ENCODE peak calls at places on chromosomes 6 and 20, in four cellular contexts. K is testis, Y is aorta, P is Karpas-422. S is an unnamed sample. For H3K4me1 and H3K36me3, the result is how much of the 10 kb centered on the place peaks cover.

GRCh38 chr6:88376759-88377387 is 210.7 kb upstream of the CNR1 start:
- DNase-seq in P (no peak), Y (no peak), K (no peak), S (peak)

GRCh38 chr6:169723991-169724553 is at the start of gene PHF10:
- DNase-seq in Y (no peak), P (peak), K (peak), S (peak)

GRCh38 chr20:62545901-62546525 is 70.2 kb upstream of the GATA5 start:
- DNase-seq in K (no peak), P (no peak), Y (no peak), S (no peak)

GRCh38 chr6:166106076-166106686 is 61.5 kb downstream of the TBXT start:
- DNase-seq in K (peak), P (peak), Y (no peak), S (peak)

GRCh38 chr6:107485157-107485556 is 4.8 kb upstream of the SOBP start:
- DNase-seq in K (no peak), Y (no peak), P (no peak), S (no peak)

GRCh38 chr6:93366506-93366905 is 52.9 kb downstream of the EPHA7 start:
- DNase-seq in K (no peak), Y (no peak), P (no peak), S (no peak)

GRCh38 chr20:426564-426963 is 18.5 kb downstream of the RBCK1 start:
- DNase-seq in P (no peak), K (no peak), Y (no peak), S (no peak)

GRCh38 chr6:168061269-168062210 is 17.5 kb downstream of the FRMD1 start:
- DNase-seq in Y (no peak), P (no peak), K (no peak), S (no peak)

GRCh38 chr6:113500221-113500620 is 356.9 kb upstream of the MARCKS start:
- DNase-seq in K (no peak), P (no peak), Y (no peak), S (no peak)

GRCh38 chr6:144857086-144857485 is 572.0 kb downstream of the UTRN start:
- DNase-seq in P (no peak), Y (no peak), K (no peak), S (no peak)

GRCh38 chr6:135869857-135870256 is 18.4 kb downstream of the PDE7B start:
- DNase-seq in P (no peak), K (no peak), Y (no peak), S (no peak)

GRCh38 chr6:137775720-137776119 is 91.3 kb upstream of the TNFAIP3 start:
- DNase-seq in P (no peak), K (no peak), Y (no peak), S (peak)

GRCh38 chr6:83442752-83443151 is 11.9 kb upstream of the ME1 start:
- DNase-seq in Y (no peak), K (no peak), P (no peak), S (no peak)

GRCh38 chr20:47330933-47331708 is 25.4 kb downstream of the ZMYND8 start:
- DNase-seq in P (no peak), Y (no peak), K (no peak), S (no peak)

GRCh38 chr6:37705239-37706051 is 7.8 kb upstream of the MDGA1 start:
- DNase-seq in Y (peak), P (peak), K (peak), S (peak)

GRCh38 chr20:48359692-48360337 is 468.0 kb downstream of the PREX1 start:
- DNase-seq in P (no peak), K (no peak), Y (no peak), S (no peak)

GRCh38 chr6:104884867-104885517 is 25.3 kb upstream of the HACE1 start:
- DNase-seq in K (no peak), Y (no peak), P (no peak), S (no peak)

GRCh38 chr6:166168616-166169548 is 1.2 kb upstream of the TBXT start:
- DNase-seq in P (no peak), Y (no peak), K (no peak), S (no peak)

GRCh38 chr6:122014961-122015360 is 384.5 kb upstream of the HSF2 start:
- DNase-seq in Y (no peak), P (no peak), K (no peak), S (no peak)

GRCh38 chr6:84013354-84013753 is 20.2 kb upstream of the MRAP2 start:
- DNase-seq in P (no peak), Y (no peak), K (no peak), S (no peak)

GRCh38 chr20:21513181-21513663 is 642 bp downstream of the NKX2-2 start:
- DNase-seq in Y (no peak), K (no peak), P (no peak), S (no peak)

GRCh38 chr6:81769834-81770233 is 17.4 kb upstream of the TENT5A start:
- DNase-seq in Y (no peak), P (no peak), K (no peak), S (no peak)

GRCh38 chr20:51369503-51369902 is 173.0 kb downstream of the NFATC2 start:
- DNase-seq in Y (peak), P (no peak), K (no peak), S (no peak)

GRCh38 chr6:170132011-170132521 is 158.8 kb downstream of the DLL1 start:
- DNase-seq in Y (peak), K (peak), P (no peak), S (no peak)

GRCh38 chr6:74458536-74458935 is 747.3 kb downstream of the COL12A1 start:
- DNase-seq in P (no peak), K (no peak), Y (no peak), S (no peak)

GRCh38 chr6:27608916-27609883 is 136.3 kb upstream of the ZNF184 start:
- DNase-seq in K (no peak), P (peak), Y (no peak), S (no peak)

GRCh38 chr6:31126416-31127175 is 6.3 kb upstream of the CDSN start:
- DNase-seq in P (no peak), K (peak), Y (no peak), S (peak)

GRCh38 chr6:37288247-37288646 is 30.3 kb upstream of the TMEM217 start:
- DNase-seq in K (no peak), P (no peak), Y (no peak), S (no peak)

GRCh38 chr6:125252891-125253290 is 48.9 kb downstream of the HDDC2 start:
- DNase-seq in K (no peak), P (no peak), Y (no peak), S (peak)

GRCh38 chr6:22313796-22314195 is 17.0 kb upstream of the PRL start:
- DNase-seq in Y (no peak), P (no peak), K (no peak), S (no peak)

GRCh38 chr6:150238857-150239407 is 96.1 kb downstream of the PPP1R14C start:
- DNase-seq in Y (no peak), K (no peak), P (no peak), S (no peak)

GRCh38 chr6:20810732-20811111 is 276.5 kb downstream of the CDKAL1 start:
- DNase-seq in P (no peak), Y (no peak), K (no peak), S (no peak)

GRCh38 chr6:53813096-53813495 is 18.3 kb downstream of the LRRC1 start:
- DNase-seq in P (no peak), K (no peak), Y (no peak), S (no peak)

GRCh38 chr20:7682916-7683315 is 257.3 kb downstream of the HAO1 start:
- DNase-seq in K (no peak), P (no peak), Y (no peak), S (no peak)

GRCh38 chr20:13788167-13788834 is 3.5 kb downstream of the NDUFAF5 start:
- DNase-seq in Y (no peak), K (peak), P (peak), S (peak)

GRCh38 chr20:38726849-38727601 is 2.7 kb downstream of the SLC32A1 start:
- DNase-seq in P (peak), Y (no peak), K (peak), S (no peak)

GRCh38 chr20:31568773-31569162 is 36.3 kb upstream of the ID1 start:
- DNase-seq in K (no peak), P (no peak), Y (no peak), S (no peak)

GRCh38 chr6:92371211-92371610 is 1048.1 kb downstream of the EPHA7 start:
- DNase-seq in Y (no peak), P (no peak), K (no peak), S (no peak)

GRCh38 chr6:315226-315625 is 22.9 kb downstream of the DUSP22 start:
- DNase-seq in K (no peak), P (no peak), Y (no peak), S (no peak)
- H3K4me1 ChIP-seq in K (under half), P (under half), Y (under half), S (under half)

GRCh38 chr6:35291491-35291890 is 6.1 kb upstream of the DEF6 start:
- DNase-seq in Y (no peak), K (no peak), P (no peak), S (no peak)
- H3K36me3 ChIP-seq in Y (under half), K (under half), P (under half), S (under half)

GRCh38 chr6:109184638-109185037 is 89.3 kb downstream of the CEP57L1 start:
- DNase-seq in Y (no peak), K (no peak), P (peak), S (no peak)

GRCh38 chr6:109186012-109186411 is 90.7 kb downstream of the CEP57L1 start:
- DNase-seq in Y (no peak), P (no peak), K (no peak), S (no peak)

GRCh38 chr6:109183109-109183508 is 87.8 kb downstream of the CEP57L1 start:
- DNase-seq in Y (no peak), P (no peak), K (no peak), S (no peak)

GRCh38 chr6:109179507-109179906 is 84.2 kb downstream of the CEP57L1 start:
- DNase-seq in K (no peak), P (no peak), Y (no peak), S (no peak)

DNA sequence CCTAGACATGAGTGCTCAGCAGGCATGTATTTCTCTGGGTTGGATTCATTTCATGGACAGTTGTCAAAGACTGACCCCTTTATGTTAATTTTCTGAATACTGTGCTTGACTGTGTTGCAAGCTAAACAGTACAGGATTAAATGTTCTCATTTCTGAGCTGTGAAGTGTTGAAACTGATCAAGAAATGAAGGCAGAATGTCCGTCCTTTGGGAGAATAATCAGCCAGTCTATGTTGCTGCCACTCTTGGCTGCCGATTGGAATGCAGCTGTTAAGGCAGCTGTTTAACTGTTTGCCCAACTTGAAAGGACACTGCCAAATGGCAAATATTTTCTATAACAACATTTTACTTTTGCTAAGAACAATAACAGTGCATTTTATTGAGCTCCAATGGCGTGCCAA is 87.3 kb downstream of the CEP57L1 start:
- DNase-seq in Y (no peak), P (no peak), K (no peak), S (peak)
- H3K4me3 ChIP-seq in Y (no peak), P (no peak), K (no peak), S (no peak)

DNA sequence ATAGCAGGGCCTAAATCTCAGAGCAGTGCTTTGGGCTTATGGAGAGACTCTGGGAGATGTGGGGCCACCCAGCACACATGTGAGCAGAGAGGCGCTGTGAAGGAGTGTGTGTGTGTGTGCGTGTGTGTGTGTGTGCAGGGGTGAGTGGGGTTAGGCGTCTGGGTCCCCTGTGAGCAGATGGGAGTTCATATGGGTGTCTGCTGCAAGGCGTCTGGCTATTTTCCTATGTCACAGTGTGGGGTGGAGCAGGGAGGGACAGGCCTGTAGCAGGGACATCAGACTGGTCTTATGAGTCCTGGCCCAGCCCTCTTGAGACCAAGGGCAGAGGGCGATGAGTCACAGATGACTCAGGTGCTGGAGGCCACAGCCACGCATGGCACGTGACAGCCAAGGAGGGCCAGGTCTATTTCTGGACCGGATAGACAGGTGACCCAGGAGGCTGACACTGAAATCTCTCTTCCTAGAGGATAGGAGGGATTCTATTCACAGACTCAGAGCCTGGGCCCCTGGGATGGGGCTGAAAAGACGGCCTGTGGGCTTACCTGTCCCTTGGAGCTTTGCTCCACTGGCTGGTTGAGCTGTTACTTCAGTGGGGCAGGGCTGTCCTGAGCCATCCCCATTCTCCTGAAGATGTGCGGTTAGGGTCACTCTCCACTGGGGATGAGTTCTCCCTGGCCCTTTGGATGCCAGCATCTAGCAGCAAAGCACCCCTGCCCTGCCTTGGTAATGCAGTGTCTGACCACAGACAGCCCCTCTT is 28.9 kb downstream of the VEGFA start:
- DNase-seq in K (peak), Y (peak), P (no peak), S (peak)
- H3K4me1 ChIP-seq in K (under half), Y (under half), P (under half), S (under half)

GRCh38 chr20:34947336-34947735 is 8.3 kb downstream of the GSS start:
- DNase-seq in K (no peak), Y (no peak), P (no peak), S (no peak)
- H3K36me3 ChIP-seq in K (under half), Y (under half), P (under half), S (under half)

GRCh38 chr6:41545174-41545702 is 943 bp upstream of the FOXP4 start:
- DNase-seq in P (peak), Y (no peak), K (no peak), S (peak)
- H3K4me3 ChIP-seq in P (peak), Y (peak), K (peak), S (peak)

GRCh38 chr6:111092006-111092405 is 4.7 kb downstream of the SLC16A10 start:
- DNase-seq in Y (no peak), K (no peak), P (no peak), S (no peak)
- H3K4me1 ChIP-seq in Y (under half), K (under half), P (under half), S (under half)

GRCh38 chr6:157151989-157152388 is 171.3 kb downstream of the TMEM242 start:
- DNase-seq in K (no peak), P (no peak), Y (no peak), S (peak)

GRCh38 chr6:157152544-157152943 is 170.8 kb downstream of the TMEM242 start:
- DNase-seq in P (no peak), Y (no peak), K (no peak), S (no peak)

GRCh38 chr6:157148391-157149323 is 174.7 kb downstream of the TMEM242 start:
- DNase-seq in Y (peak), P (no peak), K (no peak), S (peak)

GRCh38 chr6:157150076-157150475 is 173.2 kb downstream of the TMEM242 start:
- DNase-seq in K (no peak), P (no peak), Y (no peak), S (no peak)

GRCh38 chr6:157151029-157151428 is 172.3 kb downstream of the TMEM242 start:
- DNase-seq in K (no peak), P (no peak), Y (no peak), S (no peak)
- H3K36me3 ChIP-seq in K (under half), P (under half), Y (under half), S (under half)

DNA sequence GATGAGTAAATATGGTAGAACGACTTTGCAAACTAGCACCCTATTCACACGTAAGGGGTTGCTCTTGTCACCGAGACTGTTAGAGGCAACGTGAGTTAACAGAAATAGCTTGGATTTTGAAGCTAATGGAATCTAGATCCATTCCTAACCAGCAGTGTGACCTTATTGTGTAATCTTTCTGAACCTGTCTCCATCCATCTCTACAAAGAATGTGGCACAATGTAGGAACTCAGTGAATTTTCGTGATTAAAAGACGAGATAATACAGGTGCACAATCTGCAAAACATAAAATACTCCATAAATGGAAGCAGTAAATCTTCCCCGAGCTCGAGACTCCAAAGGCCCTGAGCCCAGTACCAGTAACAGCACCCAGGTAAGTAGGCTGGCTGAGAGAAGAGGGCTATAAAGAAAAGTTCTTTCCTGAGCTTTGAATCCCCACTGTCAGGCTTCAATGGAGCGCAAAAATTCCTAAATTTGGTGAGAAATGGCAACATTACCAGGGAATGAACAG is 801 bp upstream of the KIFC1 start:
- DNase-seq in K (no peak), Y (no peak), P (no peak), S (no peak)
- H3K4me3 ChIP-seq in K (peak), Y (no peak), P (peak), S (peak)

S was measured in SJCRH30.